ENCODE peak calls at places on chromosomes 6 and 20, in ten cellular contexts. One of them, this sample, is unnamed.

GRCh38 chr20:41717464-41717863 is 99.3 kb upstream of the CHD6 start:
- DNase-seq in adrenal gland: no peak
- DNase-seq in type B pancreatic cell: no peak
- DNase-seq in AG09309: no peak
- DNase-seq in uterus: no peak
- DNase-seq in tibial nerve: no peak
- DNase-seq in OCI-LY7: no peak
- DNase-seq in foreskin fibroblast: peak
- DNase-seq in psoas muscle: no peak
- DNase-seq in BE2C: peak
- DNase-seq in this sample: no peak

GRCh38 chr6:51541847-51542246 is 545.6 kb downstream of the PKHD1 start:
- DNase-seq in type B pancreatic cell: no peak
- DNase-seq in tibial nerve: no peak
- DNase-seq in psoas muscle: no peak
- DNase-seq in AG09309: no peak
- DNase-seq in adrenal gland: no peak
- DNase-seq in foreskin fibroblast: no peak
- DNase-seq in OCI-LY7: no peak
- DNase-seq in uterus: no peak
- DNase-seq in BE2C: no peak
- DNase-seq in this sample: no peak

GRCh38 chr6:168017629-168018028 is 20.2 kb downstream of the KIF25 start:
- DNase-seq in adrenal gland: peak
- DNase-seq in type B pancreatic cell: no peak
- DNase-seq in foreskin fibroblast: no peak
- DNase-seq in tibial nerve: no peak
- DNase-seq in BE2C: no peak
- DNase-seq in AG09309: no peak
- DNase-seq in OCI-LY7: no peak
- DNase-seq in uterus: no peak
- DNase-seq in psoas muscle: no peak
- DNase-seq in this sample: no peak

GRCh38 chr6:86516087-86516486 is 421.2 kb upstream of the HTR1E start:
- DNase-seq in OCI-LY7: peak
- DNase-seq in psoas muscle: no peak
- DNase-seq in type B pancreatic cell: no peak
- DNase-seq in uterus: no peak
- DNase-seq in adrenal gland: no peak
- DNase-seq in AG09309: no peak
- DNase-seq in BE2C: no peak
- DNase-seq in foreskin fibroblast: no peak
- DNase-seq in tibial nerve: no peak
- DNase-seq in this sample: no peak

GRCh38 chr20:4813076-4813838 is 91.5 kb downstream of the PRND start:
- DNase-seq in adrenal gland: no peak
- DNase-seq in OCI-LY7: peak
- DNase-seq in tibial nerve: no peak
- DNase-seq in foreskin fibroblast: no peak
- DNase-seq in type B pancreatic cell: no peak
- DNase-seq in psoas muscle: no peak
- DNase-seq in AG09309: no peak
- DNase-seq in uterus: no peak
- DNase-seq in BE2C: no peak
- DNase-seq in this sample: peak

GRCh38 chr6:27679308-27679967 is 206.5 kb upstream of the ZNF184 start:
- DNase-seq in AG09309: no peak
- DNase-seq in foreskin fibroblast: peak
- DNase-seq in uterus: no peak
- DNase-seq in adrenal gland: no peak
- DNase-seq in psoas muscle: no peak
- DNase-seq in BE2C: no peak
- DNase-seq in type B pancreatic cell: no peak
- DNase-seq in OCI-LY7: no peak
- DNase-seq in tibial nerve: no peak
- DNase-seq in this sample: no peak

GRCh38 chr6:156420172-156420993 is 356.8 kb upstream of the ARID1B start:
- DNase-seq in tibial nerve: no peak
- DNase-seq in adrenal gland: no peak
- DNase-seq in foreskin fibroblast: peak
- DNase-seq in psoas muscle: no peak
- DNase-seq in OCI-LY7: no peak
- DNase-seq in AG09309: no peak
- DNase-seq in type B pancreatic cell: no peak
- DNase-seq in BE2C: no peak
- DNase-seq in uterus: no peak
- DNase-seq in this sample: no peak

GRCh38 chr6:136709429-136709828 is 82.8 kb downstream of the MAP3K5 start:
- DNase-seq in type B pancreatic cell: no peak
- DNase-seq in adrenal gland: no peak
- DNase-seq in BE2C: no peak
- DNase-seq in OCI-LY7: no peak
- DNase-seq in uterus: no peak
- DNase-seq in foreskin fibroblast: no peak
- DNase-seq in psoas muscle: no peak
- DNase-seq in tibial nerve: no peak
- DNase-seq in AG09309: no peak
- DNase-seq in this sample: no peak

GRCh38 chr6:157476797-157477196 is 95.8 kb downstream of the ZDHHC14 start:
- DNase-seq in BE2C: no peak
- DNase-seq in uterus: no peak
- DNase-seq in AG09309: no peak
- DNase-seq in foreskin fibroblast: no peak
- DNase-seq in psoas muscle: no peak
- DNase-seq in adrenal gland: no peak
- DNase-seq in OCI-LY7: no peak
- DNase-seq in type B pancreatic cell: no peak
- DNase-seq in tibial nerve: no peak
- DNase-seq in this sample: no peak

GRCh38 chr6:74044417-74045096 is 348.6 kb downstream of the CD109 start:
- DNase-seq in adrenal gland: no peak
- DNase-seq in foreskin fibroblast: peak
- DNase-seq in AG09309: no peak
- DNase-seq in tibial nerve: no peak
- DNase-seq in OCI-LY7: no peak
- DNase-seq in uterus: peak
- DNase-seq in psoas muscle: no peak
- DNase-seq in BE2C: no peak
- DNase-seq in type B pancreatic cell: no peak
- DNase-seq in this sample: no peak

GRCh38 chr6:5730586-5731263 is 276.0 kb downstream of the NRN1 start:
- DNase-seq in uterus: peak
- DNase-seq in adrenal gland: no peak
- DNase-seq in BE2C: no peak
- DNase-seq in AG09309: peak
- DNase-seq in tibial nerve: no peak
- DNase-seq in type B pancreatic cell: no peak
- DNase-seq in OCI-LY7: no peak
- DNase-seq in foreskin fibroblast: peak
- DNase-seq in psoas muscle: no peak
- DNase-seq in this sample: no peak

GRCh38 chr6:123909989-123910388 is 106.3 kb downstream of the NKAIN2 start:
- DNase-seq in foreskin fibroblast: no peak
- DNase-seq in psoas muscle: no peak
- DNase-seq in BE2C: no peak
- DNase-seq in adrenal gland: no peak
- DNase-seq in uterus: no peak
- DNase-seq in type B pancreatic cell: no peak
- DNase-seq in tibial nerve: no peak
- DNase-seq in OCI-LY7: no peak
- DNase-seq in AG09309: no peak
- DNase-seq in this sample: no peak

GRCh38 chr6:108114861-108115597 is 40.5 kb upstream of the OSTM1 start:
- DNase-seq in foreskin fibroblast: peak
- DNase-seq in tibial nerve: no peak
- DNase-seq in OCI-LY7: no peak
- DNase-seq in psoas muscle: peak
- DNase-seq in uterus: no peak
- DNase-seq in adrenal gland: peak
- DNase-seq in AG09309: no peak
- DNase-seq in BE2C: peak
- DNase-seq in type B pancreatic cell: peak
- DNase-seq in this sample: no peak

GRCh38 chr6:72783035-72783434 is 161.2 kb downstream of the KCNQ5 start:
- DNase-seq in BE2C: no peak
- DNase-seq in foreskin fibroblast: peak
- DNase-seq in OCI-LY7: no peak
- DNase-seq in AG09309: no peak
- DNase-seq in tibial nerve: no peak
- DNase-seq in psoas muscle: no peak
- DNase-seq in adrenal gland: no peak
- DNase-seq in type B pancreatic cell: no peak
- DNase-seq in uterus: no peak
- DNase-seq in this sample: no peak

GRCh38 chr20:8244637-8245036 is 112.6 kb downstream of the PLCB1 start:
- DNase-seq in psoas muscle: no peak
- DNase-seq in OCI-LY7: no peak
- DNase-seq in type B pancreatic cell: no peak
- DNase-seq in uterus: peak
- DNase-seq in AG09309: peak
- DNase-seq in adrenal gland: peak
- DNase-seq in BE2C: no peak
- DNase-seq in foreskin fibroblast: peak
- DNase-seq in tibial nerve: no peak
- DNase-seq in this sample: no peak

GRCh38 chr20:51284161-51284560 is 258.4 kb downstream of the NFATC2 start:
- DNase-seq in BE2C: no peak
- DNase-seq in uterus: no peak
- DNase-seq in OCI-LY7: no peak
- DNase-seq in foreskin fibroblast: no peak
- DNase-seq in AG09309: no peak
- DNase-seq in psoas muscle: no peak
- DNase-seq in tibial nerve: no peak
- DNase-seq in adrenal gland: no peak
- DNase-seq in type B pancreatic cell: no peak
- DNase-seq in this sample: no peak

DNA sequence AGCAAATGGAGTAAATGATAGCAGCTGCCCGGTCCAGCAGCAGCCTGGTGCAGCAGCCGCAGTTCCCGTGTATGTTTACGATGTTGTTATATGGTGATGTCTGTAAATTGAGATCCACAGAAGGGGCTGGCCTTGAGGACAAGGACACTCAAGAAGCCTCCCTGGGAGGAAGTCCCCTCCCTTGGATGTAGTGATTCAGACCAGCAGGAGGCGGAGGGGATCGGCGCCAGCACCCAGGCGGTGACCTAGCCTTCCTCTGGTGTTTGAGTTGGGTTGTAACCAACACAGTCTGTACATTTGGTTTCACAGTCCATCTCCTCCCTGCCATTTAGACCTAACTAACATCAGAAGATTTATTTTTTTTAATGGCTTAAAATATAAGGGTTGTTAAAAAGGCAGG is 187.8 kb downstream of the SYNDIG1 start:
- DNase-seq in uterus: no peak
- DNase-seq in type B pancreatic cell: no peak
- DNase-seq in OCI-LY7: no peak
- DNase-seq in tibial nerve: no peak
- DNase-seq in adrenal gland: no peak
- DNase-seq in psoas muscle: no peak
- DNase-seq in AG09309: no peak
- DNase-seq in BE2C: no peak
- DNase-seq in foreskin fibroblast: peak
- DNase-seq in this sample: no peak
- TF ChIP-seq CTCF in uterus: no peak
- TF ChIP-seq CTCF in type B pancreatic cell: no peak
- TF ChIP-seq CTCF in OCI-LY7: no peak
- TF ChIP-seq CTCF in tibial nerve: no peak
- TF ChIP-seq CTCF in adrenal gland: no peak
- TF ChIP-seq CTCF in psoas muscle: no peak
- TF ChIP-seq CTCF in AG09309: no peak
- TF ChIP-seq CTCF in BE2C: no peak
- TF ChIP-seq CTCF in foreskin fibroblast: no peak
- TF ChIP-seq CTCF in this sample: no peak

DNA sequence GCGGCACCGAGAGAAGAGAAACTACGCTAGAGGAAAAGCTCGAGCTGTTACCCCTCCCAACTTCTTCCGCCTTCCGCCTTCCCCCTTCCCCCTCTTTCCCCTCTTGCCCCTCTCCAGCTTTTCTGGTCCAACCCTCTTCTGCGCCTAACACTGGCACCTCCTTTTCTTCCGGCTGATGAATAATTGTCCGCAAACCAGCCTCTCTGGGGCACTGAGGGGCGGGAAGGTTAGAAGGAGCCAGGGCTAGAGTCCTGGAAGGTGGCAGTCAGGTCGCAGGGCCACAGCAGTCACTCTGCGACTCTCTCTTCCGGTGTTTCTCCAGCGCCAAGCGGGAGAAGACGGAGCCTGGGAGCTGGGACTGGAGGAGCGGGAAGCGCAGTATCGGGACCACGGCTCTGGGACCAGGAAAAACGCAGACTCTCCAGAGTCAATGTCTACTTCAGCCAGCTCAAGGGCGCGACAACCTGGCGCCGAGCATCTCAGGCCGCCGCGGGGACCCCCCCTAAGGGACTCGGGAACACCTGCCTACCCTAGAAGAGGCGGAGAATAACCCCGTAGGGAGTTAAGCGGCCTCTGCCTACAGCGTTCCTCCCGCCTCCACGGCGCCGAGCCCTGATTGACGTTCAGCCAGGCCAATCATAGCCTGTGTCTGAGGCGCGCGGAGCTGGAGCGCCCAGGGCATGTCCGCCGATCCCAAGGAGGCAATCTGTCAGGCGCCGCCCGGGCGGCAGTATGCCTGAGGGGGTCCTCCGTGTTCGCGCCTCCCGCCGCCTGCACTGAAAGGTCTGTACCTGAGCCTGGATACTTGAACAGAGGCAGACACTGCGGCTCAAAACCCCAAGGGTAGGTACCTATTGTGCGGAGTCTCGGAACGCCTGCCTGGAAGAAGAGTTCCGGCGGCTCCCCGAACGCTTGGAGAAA is 40.4 kb downstream of the PSMB9 start:
- DNase-seq in OCI-LY7: peak
- DNase-seq in uterus: peak
- DNase-seq in tibial nerve: peak
- DNase-seq in type B pancreatic cell: peak
- DNase-seq in AG09309: peak
- DNase-seq in psoas muscle: peak
- DNase-seq in adrenal gland: peak
- DNase-seq in BE2C: peak
- DNase-seq in foreskin fibroblast: peak
- DNase-seq in this sample: peak
- TF ChIP-seq CTCF in OCI-LY7: no peak
- TF ChIP-seq CTCF in uterus: no peak
- TF ChIP-seq CTCF in tibial nerve: no peak
- TF ChIP-seq CTCF in type B pancreatic cell: peak
- TF ChIP-seq CTCF in AG09309: no peak
- TF ChIP-seq CTCF in psoas muscle: no peak
- TF ChIP-seq CTCF in adrenal gland: no peak
- TF ChIP-seq CTCF in BE2C: no peak
- TF ChIP-seq CTCF in foreskin fibroblast: no peak
- TF ChIP-seq CTCF in this sample: no peak

GRCh38 chr6:13724174-13724573 is 12.5 kb upstream of the RANBP9 start:
- DNase-seq in AG09309: no peak
- DNase-seq in OCI-LY7: no peak
- DNase-seq in BE2C: no peak
- DNase-seq in adrenal gland: no peak
- DNase-seq in type B pancreatic cell: no peak
- DNase-seq in uterus: no peak
- DNase-seq in tibial nerve: no peak
- DNase-seq in psoas muscle: no peak
- DNase-seq in foreskin fibroblast: no peak
- DNase-seq in this sample: no peak
- TF ChIP-seq CTCF in AG09309: no peak
- TF ChIP-seq CTCF in OCI-LY7: no peak
- TF ChIP-seq CTCF in BE2C: no peak
- TF ChIP-seq CTCF in adrenal gland: no peak
- TF ChIP-seq CTCF in type B pancreatic cell: no peak
- TF ChIP-seq CTCF in uterus: no peak
- TF ChIP-seq CTCF in tibial nerve: no peak
- TF ChIP-seq CTCF in psoas muscle: no peak
- TF ChIP-seq CTCF in foreskin fibroblast: no peak
- TF ChIP-seq CTCF in this sample: no peak

GRCh38 chr6:106512048-106512957 is 117.0 kb downstream of the RTN4IP1 start:
- DNase-seq in adrenal gland: peak
- DNase-seq in tibial nerve: peak
- DNase-seq in foreskin fibroblast: peak
- DNase-seq in OCI-LY7: peak
- DNase-seq in AG09309: no peak
- DNase-seq in psoas muscle: peak
- DNase-seq in BE2C: peak
- DNase-seq in uterus: peak
- DNase-seq in type B pancreatic cell: no peak
- DNase-seq in this sample: peak
- TF ChIP-seq CTCF in adrenal gland: no peak
- TF ChIP-seq CTCF in tibial nerve: peak
- TF ChIP-seq CTCF in foreskin fibroblast: peak
- TF ChIP-seq CTCF in OCI-LY7: peak
- TF ChIP-seq CTCF in AG09309: peak
- TF ChIP-seq CTCF in psoas muscle: no peak
- TF ChIP-seq CTCF in BE2C: no peak
- TF ChIP-seq CTCF in uterus: peak
- TF ChIP-seq CTCF in type B pancreatic cell: no peak
- TF ChIP-seq CTCF in this sample: peak

This sample was measured in GM13977.